ENCODE peak calls at places on chromosomes 13 and 19, in six cellular contexts. One of them, this sample, is unnamed.
A peak's percentile ranks its signal among the peaks of the same experiment; 100 is the strongest.

GRCh38 chr19:18506545-18506944 is 15.3 kb downstream of the ELL start:
- DNase-seq in posterior cingulate gyrus: no peak
- DNase-seq in activated T-cell treated with anti-CD3 and anti-CD28 coated beads for 1 hour: no peak
- DNase-seq in GM06990: no peak
- DNase-seq in tibial nerve: no peak
- DNase-seq in ovary: no peak
- DNase-seq in this sample: no peak

GRCh38 chr19:40365613-40366401 is 17.3 kb downstream of the PLD3 start:
- DNase-seq in ovary: peak; percentile 93
- DNase-seq in GM06990: peak; percentile 88
- DNase-seq in posterior cingulate gyrus: peak; percentile 82
- DNase-seq in activated T-cell treated with anti-CD3 and anti-CD28 coated beads for 1 hour: peak; percentile 11
- DNase-seq in tibial nerve: peak; percentile 56
- DNase-seq in this sample: peak; percentile 88

GRCh38 chr19:35513975-35514809 is 743 bp upstream of the DMKN start:
- DNase-seq in activated T-cell treated with anti-CD3 and anti-CD28 coated beads for 1 hour: no peak
- DNase-seq in tibial nerve: no peak
- DNase-seq in posterior cingulate gyrus: no peak
- DNase-seq in GM06990: no peak
- DNase-seq in ovary: no peak
- DNase-seq in this sample: no peak

GRCh38 chr19:55440411-55441105 is 2.5 kb downstream of the SHISA7 start:
- DNase-seq in activated T-cell treated with anti-CD3 and anti-CD28 coated beads for 1 hour: no peak
- DNase-seq in ovary: no peak
- DNase-seq in tibial nerve: no peak
- DNase-seq in posterior cingulate gyrus: no peak
- DNase-seq in GM06990: no peak
- DNase-seq in this sample: no peak

GRCh38 chr19:10191347-10191746 is 3.4 kb downstream of the DNMT1 start:
- DNase-seq in posterior cingulate gyrus: no peak
- DNase-seq in tibial nerve: peak; percentile 51
- DNase-seq in ovary: no peak
- DNase-seq in activated T-cell treated with anti-CD3 and anti-CD28 coated beads for 1 hour: no peak
- DNase-seq in GM06990: no peak
- DNase-seq in this sample: no peak

GRCh38 chr13:100131863-100132574 is 43.1 kb downstream of the PCCA start:
- DNase-seq in tibial nerve: no peak
- DNase-seq in posterior cingulate gyrus: no peak
- DNase-seq in GM06990: no peak
- DNase-seq in ovary: no peak
- DNase-seq in activated T-cell treated with anti-CD3 and anti-CD28 coated beads for 1 hour: no peak
- DNase-seq in this sample: no peak

GRCh38 chr13:39998166-39998565 is 342.7 kb downstream of the COG6 start:
- DNase-seq in posterior cingulate gyrus: no peak
- DNase-seq in activated T-cell treated with anti-CD3 and anti-CD28 coated beads for 1 hour: no peak
- DNase-seq in ovary: no peak
- DNase-seq in tibial nerve: no peak
- DNase-seq in GM06990: no peak
- DNase-seq in this sample: no peak

GRCh38 chr19:49114630-49115363 is 627 bp downstream of the LIN7B start:
- DNase-seq in GM06990: no peak
- DNase-seq in activated T-cell treated with anti-CD3 and anti-CD28 coated beads for 1 hour: peak; percentile 37
- DNase-seq in tibial nerve: peak; percentile 36
- DNase-seq in posterior cingulate gyrus: peak; percentile 84
- DNase-seq in ovary: peak; percentile 80
- DNase-seq in this sample: peak; percentile 56

GRCh38 chr13:37956536-37956935 is 87.0 kb upstream of the TRPC4 start:
- DNase-seq in posterior cingulate gyrus: no peak
- DNase-seq in ovary: no peak
- DNase-seq in tibial nerve: no peak
- DNase-seq in GM06990: no peak
- DNase-seq in activated T-cell treated with anti-CD3 and anti-CD28 coated beads for 1 hour: no peak
- DNase-seq in this sample: no peak

GRCh38 chr19:36771275-36772231 is 1.1 kb downstream of the ZNF850 start:
- DNase-seq in ovary: peak; percentile 89
- DNase-seq in tibial nerve: peak; percentile 36
- DNase-seq in posterior cingulate gyrus: no peak
- DNase-seq in activated T-cell treated with anti-CD3 and anti-CD28 coated beads for 1 hour: no peak
- DNase-seq in GM06990: peak; percentile 64
- DNase-seq in this sample: peak; percentile 14

GRCh38 chr19:14650161-14650560 is 24.5 kb downstream of the ADGRE3 start:
- DNase-seq in GM06990: no peak
- DNase-seq in tibial nerve: no peak
- DNase-seq in activated T-cell treated with anti-CD3 and anti-CD28 coated beads for 1 hour: no peak
- DNase-seq in posterior cingulate gyrus: no peak
- DNase-seq in ovary: no peak
- DNase-seq in this sample: no peak

This sample was measured in progenitor cell of endocrine pancreas.